ENCODE peak calls at places on chromosomes 16 and 17, in nine cellular contexts. G, L, O, E, I, F, M, S and P are unnamed samples.

GRCh38 chr17:73430848-73431247 is 119.0 kb upstream of the CDC42EP4 start:
- DNase-seq in G (peak; percentile 79), L (no peak), O (no peak), E (no peak), I (peak; percentile 29), F (no peak), M (no peak), S (no peak), P (no peak)

GRCh38 chr17:66747561-66748275 is 87.2 kb upstream of the CACNG5 start:
- DNase-seq in G (no peak), L (no peak), O (no peak), E (no peak), I (no peak), F (no peak), M (no peak), S (no peak), P (no peak)

GRCh38 chr16:57623251-57624043 is 5.0 kb upstream of the ADGRG1 start:
- DNase-seq in G (peak; percentile 34), L (no peak), O (peak; percentile 85), E (no peak), I (peak; percentile 73), F (no peak), M (no peak), S (no peak), P (no peak)

GRCh38 chr17:58284613-58285421 is 4.1 kb upstream of the MPO start:
- DNase-seq in G (peak; percentile 26), L (no peak), O (no peak), E (no peak), I (no peak), F (no peak), M (no peak), S (no peak), P (no peak)

GRCh38 chr17:74757502-74757901 is 9.1 kb downstream of the NHERF1 start:
- DNase-seq in G (no peak), L (no peak), O (no peak), E (no peak), I (no peak), F (no peak), M (no peak), S (peak; percentile 46), P (no peak)

GRCh38 chr16:86044881-86045600 is 146.1 kb downstream of the IRF8 start:
- DNase-seq in G (no peak), L (no peak), O (no peak), E (peak; percentile 25), I (peak; percentile 45), F (no peak), M (no peak), S (peak; percentile 12), P (no peak)

GRCh38 chr17:31900877-31901276 is 631 bp downstream of the UTP6 start:
- DNase-seq in G (peak; percentile 57), L (no peak), O (no peak), E (no peak), I (no peak), F (no peak), M (no peak), S (no peak), P (peak; percentile 13)

GRCh38 chr17:1110844-1111598 is 68.8 kb downstream of the ABR start:
- DNase-seq in G (no peak), L (no peak), O (no peak), E (no peak), I (peak; percentile 83), F (no peak), M (peak; percentile 54), S (peak; percentile 90), P (peak; percentile 82)

GRCh38 chr16:2026461-2027023 is at the start of gene NHERF2:
- DNase-seq in G (no peak), L (no peak), O (no peak), E (no peak), I (no peak), F (no peak), M (no peak), S (no peak), P (no peak)

GRCh38 chr16:23296994-23297393 is 5.1 kb upstream of the SCNN1B start:
- DNase-seq in G (peak; percentile 74), L (no peak), O (no peak), E (no peak), I (peak; percentile 48), F (no peak), M (no peak), S (no peak), P (no peak)

GRCh38 chr17:2853722-2854580 is 57.7 kb downstream of the RAP1GAP2 start:
- DNase-seq in G (no peak), L (peak; percentile 35), O (no peak), E (no peak), I (peak; percentile 53), F (no peak), M (peak; percentile 59), S (no peak), P (peak; percentile 47)